ENCODE peak calls at places on chromosomes 7 and 10, in eight cellular contexts. R, V, T, W, Y, H, E and G are unnamed samples.

GRCh38 chr7:149529136-149529718 is 31.6 kb upstream of the ZNF746 start:
- DNase-seq in R (peak), V (no peak), T (no peak), W (no peak), Y (no peak), H (no peak), E (no peak), G (no peak)

GRCh38 chr7:34036069-34036920 is 131.0 kb downstream of the BMPER start:
- DNase-seq in R (peak), V (peak), T (no peak), W (peak), Y (peak), H (peak), E (no peak), G (no peak)

GRCh38 chr7:124191713-124192112 is 158.8 kb upstream of the TMEM229A start:
- DNase-seq in R (no peak), V (no peak), T (no peak), W (no peak), Y (no peak), H (no peak), E (no peak), G (no peak)

GRCh38 chr7:32047801-32048200 is 22.4 kb downstream of the PDE1C start:
- DNase-seq in R (no peak), V (no peak), T (no peak), W (no peak), Y (no peak), H (no peak), E (no peak), G (no peak)

GRCh38 chr10:36692759-36693158 is 432.6 kb upstream of the ANKRD30A start:
- DNase-seq in R (no peak), V (no peak), T (no peak), W (no peak), Y (no peak), H (no peak), E (no peak), G (no peak)

GRCh38 chr7:98034044-98035035 is 44.3 kb upstream of the OCM2 start:
- DNase-seq in R (peak), V (peak), T (no peak), W (no peak), Y (no peak), H (no peak), E (no peak), G (no peak)

GRCh38 chr7:74233655-74234280 is 20.4 kb downstream of the RFC2 start:
- DNase-seq in R (peak), V (no peak), T (no peak), W (no peak), Y (peak), H (no peak), E (no peak), G (no peak)

GRCh38 chr7:15554081-15554480 is 7.7 kb downstream of the AGMO start:
- DNase-seq in R (no peak), V (no peak), T (no peak), W (no peak), Y (no peak), H (no peak), E (no peak), G (no peak)

GRCh38 chr10:71225291-71226058 is 13.1 kb downstream of the UNC5B start:
- DNase-seq in R (no peak), V (no peak), T (no peak), W (no peak), Y (no peak), H (no peak), E (peak), G (no peak)

GRCh38 chr10:67618116-67618515 is 77.9 kb downstream of the CTNNA3 start:
- DNase-seq in R (peak), V (no peak), T (no peak), W (no peak), Y (no peak), H (no peak), E (no peak), G (no peak)

GRCh38 chr7:84412161-84412969 is 217.8 kb upstream of the SEMA3A start:
- DNase-seq in R (peak), V (no peak), T (no peak), W (no peak), Y (peak), H (no peak), E (no peak), G (no peak)

GRCh38 chr7:67636363-67637355 is 640.0 kb downstream of the TYW1 start:
- DNase-seq in R (no peak), V (no peak), T (no peak), W (no peak), Y (no peak), H (no peak), E (no peak), G (no peak)

GRCh38 chr10:114577133-114577532 is 80.9 kb downstream of the ABLIM1 start:
- DNase-seq in R (peak), V (peak), T (no peak), W (no peak), Y (no peak), H (no peak), E (no peak), G (no peak)

GRCh38 chr7:130721486-130722277 is 12.3 kb downstream of the KLF14 start:
- DNase-seq in R (peak), V (peak), T (no peak), W (peak), Y (peak), H (peak), E (peak), G (no peak)

GRCh38 chr7:56079450-56080185 is 13.1 kb downstream of the PHKG1 start:
- DNase-seq in R (peak), V (peak), T (no peak), W (peak), Y (no peak), H (peak), E (peak), G (no peak)

GRCh38 chr7:87113077-87113476 is 39.2 kb upstream of the DMTF1 start:
- DNase-seq in R (peak), V (no peak), T (no peak), W (no peak), Y (no peak), H (no peak), E (no peak), G (no peak)

GRCh38 chr7:92633211-92633906 is 43.2 kb upstream of the FAM133B start:
- DNase-seq in R (peak), V (no peak), T (no peak), W (peak), Y (peak), H (peak), E (no peak), G (no peak)

GRCh38 chr7:17965600-17965999 is 25.3 kb upstream of the SNX13 start:
- DNase-seq in R (peak), V (no peak), T (no peak), W (no peak), Y (no peak), H (no peak), E (no peak), G (no peak)

GRCh38 chr10:3741688-3742461 is 43.1 kb downstream of the KLF6 start:
- DNase-seq in R (peak), V (no peak), T (no peak), W (no peak), Y (no peak), H (no peak), E (no peak), G (no peak)
- TF ChIP-seq CTCF in R (no peak), V (no peak), T (no peak), W (no peak), Y (no peak), H (no peak), E (no peak), G (no peak)

DNA sequence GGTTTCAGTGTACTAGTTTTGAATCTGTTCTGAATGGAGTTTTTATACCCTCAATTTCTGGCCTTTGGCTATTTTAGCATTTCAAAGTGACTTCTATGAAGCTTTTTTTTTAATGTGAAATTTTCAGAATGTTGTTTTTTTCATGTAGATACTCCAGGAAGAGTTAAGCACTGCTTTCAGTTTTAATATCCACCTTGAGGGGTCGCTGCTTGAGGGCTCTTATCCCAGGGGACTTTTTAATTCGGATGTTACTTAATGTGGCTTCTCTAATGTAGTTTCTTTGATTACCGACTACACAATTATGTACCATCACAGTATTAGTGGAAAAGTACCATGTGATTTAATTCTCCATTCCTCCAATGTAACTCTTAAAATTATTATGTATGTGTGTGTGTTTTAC is 5.2 kb downstream of the IFIT5 start:
- DNase-seq in R (peak), V (no peak), T (no peak), W (peak), Y (peak), H (no peak), E (no peak), G (peak)
- TF ChIP-seq CTCF in R (peak), V (no peak), T (peak), W (peak), Y (peak), H (no peak), E (no peak), G (peak)

GRCh38 chr7:94970085-94970576 is 62.7 kb downstream of the PPP1R9A start:
- DNase-seq in R (no peak), V (no peak), T (no peak), W (no peak), Y (no peak), H (no peak), E (no peak), G (no peak)

GRCh38 chr7:94972296-94972695 is 64.9 kb downstream of the PPP1R9A start:
- DNase-seq in R (no peak), V (no peak), T (no peak), W (no peak), Y (no peak), H (no peak), E (no peak), G (no peak)

GRCh38 chr7:94973844-94974243 is 66.5 kb downstream of the PPP1R9A start:
- DNase-seq in R (no peak), V (no peak), T (no peak), W (no peak), Y (no peak), H (no peak), E (no peak), G (no peak)

GRCh38 chr7:94971051-94971867 is 63.9 kb downstream of the PPP1R9A start:
- DNase-seq in R (no peak), V (no peak), T (no peak), W (no peak), Y (no peak), H (no peak), E (no peak), G (no peak)

GRCh38 chr7:94969434-94970084 is 62.2 kb downstream of the PPP1R9A start:
- DNase-seq in R (no peak), V (no peak), T (no peak), W (no peak), Y (peak), H (no peak), E (no peak), G (no peak)
- TF ChIP-seq CTCF in R (no peak), V (no peak), T (no peak), W (no peak), Y (no peak), H (no peak), E (no peak), G (no peak)

DNA sequence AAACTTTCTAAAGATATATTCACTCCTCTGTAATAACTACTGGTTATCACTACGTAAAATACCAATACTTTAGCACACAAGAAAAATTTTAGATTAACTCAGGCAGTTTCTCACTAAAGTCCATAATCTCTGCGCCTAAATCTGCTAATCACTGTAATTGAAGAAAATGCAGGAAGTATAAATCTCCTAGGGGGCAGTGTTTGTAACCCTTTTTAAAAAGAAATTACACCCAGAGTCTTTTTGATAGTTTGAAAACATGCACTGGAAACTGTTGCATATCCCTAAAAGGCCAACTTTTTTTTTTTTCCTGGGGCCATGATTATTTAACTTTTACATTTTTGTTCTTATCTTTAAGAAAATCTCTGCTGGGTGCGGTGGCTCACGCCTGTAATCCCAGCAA is 209.6 kb downstream of the KIAA1217 start:
- DNase-seq in R (peak), V (no peak), T (no peak), W (no peak), Y (no peak), H (no peak), E (no peak), G (no peak)
- TF ChIP-seq CTCF in R (no peak), V (no peak), T (peak), W (no peak), Y (no peak), H (no peak), E (no peak), G (no peak)

GRCh38 chr7:159001811-159002210 is 142.9 kb downstream of the VIPR2 start:
- DNase-seq in R (no peak), V (no peak), T (no peak), W (no peak), Y (no peak), H (no peak), E (no peak), G (no peak)

GRCh38 chr7:159004411-159004810 is 140.3 kb downstream of the VIPR2 start:
- DNase-seq in R (no peak), V (no peak), T (no peak), W (no peak), Y (no peak), H (no peak), E (no peak), G (no peak)

GRCh38 chr7:158999496-158999895 is 143.1 kb downstream of the DYNC2I1 start:
- DNase-seq in R (no peak), V (no peak), T (no peak), W (no peak), Y (no peak), H (no peak), E (no peak), G (no peak)

GRCh38 chr7:159000070-159000469 is 143.7 kb downstream of the DYNC2I1 start:
- DNase-seq in R (no peak), V (no peak), T (no peak), W (no peak), Y (no peak), H (no peak), E (no peak), G (no peak)

DNA sequence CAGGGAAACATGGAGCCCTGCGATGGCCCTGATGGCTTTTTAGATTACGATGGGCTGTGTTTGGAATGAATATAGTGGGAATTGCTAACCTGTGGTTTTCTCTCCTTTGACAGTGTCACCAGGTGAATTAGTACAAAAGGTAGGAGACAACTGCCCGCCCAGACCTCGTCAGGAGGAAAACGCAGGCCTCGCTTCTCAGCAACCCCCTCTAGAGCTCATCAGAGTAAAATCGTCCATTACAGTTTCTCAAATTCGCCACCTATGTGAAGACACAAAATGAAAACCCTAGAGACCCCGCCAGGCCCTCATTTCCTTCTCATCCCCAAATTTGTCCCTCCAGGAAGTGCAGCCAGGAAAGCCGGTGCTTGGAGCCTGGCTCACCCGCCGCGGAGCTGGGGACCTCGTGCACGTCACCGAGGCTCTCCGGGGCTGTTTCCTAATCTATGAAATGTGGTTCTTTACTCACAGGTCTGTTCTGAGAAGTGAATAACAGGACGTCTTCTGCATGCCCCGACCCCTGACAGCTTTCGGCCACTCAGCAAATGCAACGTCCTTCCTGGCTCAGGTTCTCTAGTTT is 143.7 kb downstream of the VIPR2 start:
- DNase-seq in R (no peak), V (no peak), T (no peak), W (no peak), Y (no peak), H (no peak), E (no peak), G (no peak)
- TF ChIP-seq CTCF in R (no peak), V (no peak), T (no peak), W (no peak), Y (no peak), H (no peak), E (no peak), G (no peak)